ENCODE peak calls at places on chromosomes 3 and 15, in five cellular contexts. N, V, I, C and M are unnamed samples.
A peak's percentile ranks its signal among the peaks of the same experiment; 100 is the strongest.

GRCh38 chr15:48555244-48555804 is 90.2 kb downstream of the FBN1 start:
- DNase-seq in N (peak; percentile 81), V (no peak), I (no peak), C (no peak), M (no peak)

GRCh38 chr3:2578560-2578959 is 479.9 kb downstream of the CNTN4 start:
- DNase-seq in N (no peak), V (no peak), I (no peak), C (no peak), M (no peak)

GRCh38 chr3:177932346-177932745 is 603.9 kb upstream of the KCNMB2 start:
- DNase-seq in N (peak; percentile 17), V (no peak), I (no peak), C (no peak), M (no peak)

GRCh38 chr15:88882745-88883144 is 12.6 kb downstream of the HAPLN3 start:
- DNase-seq in N (no peak), V (no peak), I (no peak), C (no peak), M (no peak)

GRCh38 chr3:152175576-152175883 is 93.2 kb upstream of the MBNL1 start:
- DNase-seq in N (peak; percentile 42), V (no peak), I (no peak), C (no peak), M (no peak)

GRCh38 chr3:48157215-48157840 is 30.9 kb downstream of the CDC25A start:
- DNase-seq in N (no peak), V (no peak), I (no peak), C (no peak), M (peak; percentile 2)

GRCh38 chr15:101000271-101000681 is 81.1 kb downstream of the LRRK1 start:
- DNase-seq in N (peak; percentile 62), V (no peak), I (no peak), C (no peak), M (no peak)

GRCh38 chr15:23853291-23853690 is 166.2 kb upstream of the NDN start:
- DNase-seq in N (no peak), V (no peak), I (no peak), C (no peak), M (no peak)

GRCh38 chr3:79497447-79498111 is 270.2 kb downstream of the ROBO1 start:
- DNase-seq in N (peak; percentile 33), V (peak; percentile 5), I (no peak), C (peak; percentile 36), M (no peak)

GRCh38 chr3:38039899-38040261 is 872 bp downstream of the DLEC1 start:
- DNase-seq in N (peak; percentile 55), V (no peak), I (peak; percentile 70), C (no peak), M (peak; percentile 84)

GRCh38 chr3:38131621-38132369 is 5.1 kb downstream of the ACAA1 start:
- DNase-seq in N (no peak), V (no peak), I (no peak), C (no peak), M (peak; percentile 47)

GRCh38 chr3:194675081-194675640 is 3.2 kb upstream of the LSG1 start:
- DNase-seq in N (no peak), V (no peak), I (no peak), C (no peak), M (no peak)

GRCh38 chr3:42013652-42014442 is 51.9 kb upstream of the ULK4 start:
- DNase-seq in N (no peak), V (no peak), I (peak; percentile 55), C (no peak), M (peak; percentile 69)

GRCh38 chr15:59687831-59688230 is 1.3 kb downstream of the BNIP2 start:
- DNase-seq in N (peak; percentile 21), V (no peak), I (no peak), C (no peak), M (no peak)

GRCh38 chr15:41659855-41660234 is 360 bp upstream of the MGA start:
- DNase-seq in N (no peak), V (no peak), I (no peak), C (no peak), M (no peak)

GRCh38 chr15:65337436-65338070 is 33.1 kb downstream of the RNU5B-1 start:
- DNase-seq in N (no peak), V (peak; percentile 62), I (no peak), C (peak; percentile 95), M (no peak)

GRCh38 chr15:63218114-63218808 is 28.9 kb downstream of the RAB8B start:
- DNase-seq in N (peak; percentile 61), V (no peak), I (no peak), C (no peak), M (no peak)

GRCh38 chr3:31165399-31165860 is 271.0 kb upstream of the GADL1 start:
- DNase-seq in N (no peak), V (peak; percentile 80), I (no peak), C (no peak), M (peak; percentile 60)

GRCh38 chr3:46469680-46470357 is 5.1 kb upstream of the LTF start:
- DNase-seq in N (no peak), V (no peak), I (no peak), C (no peak), M (no peak)